ENCODE peak calls at places on chromosomes 12 and 14, in five cellular contexts. C is HepG2, B is GM12878, S is H1, V is K562. I is an unnamed sample.

GRCh38 chr12:24081581-24081980 is 132.1 kb upstream of the SOX5 start:
- DNase-seq in S (no peak), C (no peak), B (no peak), V (no peak), I (no peak)

GRCh38 chr14:100896369-100897060 is 7.0 kb downstream of the RTL1 start:
- DNase-seq in B (no peak), C (no peak), V (no peak), S (peak; percentile 43), I (peak; percentile 10)

GRCh38 chr12:69500631-69501030 is 30.4 kb downstream of the FRS2 start:
- DNase-seq in S (no peak), V (no peak), C (no peak), B (no peak), I (no peak)

GRCh38 chr14:50719911-50720759 is 52.0 kb upstream of the SAV1 start:
- DNase-seq in B (no peak), C (no peak), V (no peak), S (no peak), I (no peak)

GRCh38 chr12:94649349-94650142 is 811 bp downstream of the TMCC3 start:
- DNase-seq in C (no peak), B (no peak), V (no peak), S (peak; percentile 76), I (peak; percentile 47)

GRCh38 chr12:34218193-34219045 is 196.1 kb downstream of the ALG10 start:
- DNase-seq in S (peak; percentile 74), V (peak; percentile 46), C (peak; percentile 64), B (peak; percentile 1), I (peak; percentile 47)

GRCh38 chr12:646303-647038 is 16.8 kb downstream of the NINJ2 start:
- DNase-seq in B (no peak), S (no peak), C (peak; percentile 95), V (peak; percentile 33), I (no peak)

GRCh38 chr12:102573237-102573636 is 92.9 kb upstream of the IGF1 start:
- DNase-seq in S (no peak), C (no peak), V (no peak), B (no peak), I (no peak)

GRCh38 chr14:92665699-92666110 is 82.7 kb downstream of the LGMN start:
- DNase-seq in C (no peak), V (no peak), B (no peak), S (no peak), I (no peak)

GRCh38 chr12:123089125-123089524 is 61.8 kb downstream of the PITPNM2 start:
- DNase-seq in C (no peak), V (no peak), S (no peak), B (no peak), I (no peak)

GRCh38 chr12:47878918-47879481 is 25.8 kb downstream of the VDR start:
- DNase-seq in V (no peak), B (no peak), C (no peak), S (no peak), I (no peak)
- TF ChIP-seq ATF2 in V (no peak), B (no peak), C (no peak), S (no peak), I (no peak)

GRCh38 chr12:131135786-131136538 is 182.3 kb downstream of the ADGRD1 start:
- DNase-seq in B (no peak), V (no peak), C (no peak), S (no peak), I (no peak)

GRCh38 chr12:131137009-131137835 is 183.5 kb downstream of the ADGRD1 start:
- DNase-seq in B (no peak), C (no peak), S (no peak), V (no peak), I (no peak)

GRCh38 chr12:131137836-131138637 is 184.3 kb downstream of the ADGRD1 start:
- DNase-seq in V (peak; percentile 46), S (no peak), B (no peak), C (no peak), I (no peak)

GRCh38 chr12:131135311-131135785 is 181.6 kb downstream of the ADGRD1 start:
- DNase-seq in S (no peak), C (no peak), V (no peak), B (no peak), I (no peak)

DNA sequence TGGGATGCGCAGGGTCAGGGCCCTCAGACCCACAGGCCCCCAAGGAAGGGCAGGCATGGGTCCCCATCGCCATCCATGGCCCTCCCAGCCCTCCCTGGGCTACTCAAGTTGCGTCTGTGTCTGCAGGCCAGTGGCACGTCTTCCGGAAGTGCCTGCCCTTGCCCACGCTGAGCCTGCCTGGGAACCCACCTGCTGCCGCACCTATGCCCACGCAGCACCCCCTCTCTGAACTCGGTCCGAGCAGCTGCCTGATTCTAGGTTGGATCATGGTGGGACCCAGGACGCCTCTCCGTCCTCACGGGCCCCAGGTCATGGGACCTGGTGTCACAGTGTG is 182.8 kb downstream of the ADGRD1 start:
- DNase-seq in S (no peak), B (no peak), V (no peak), C (no peak), I (no peak)
- TF ChIP-seq ATF2 in S (no peak), B (no peak), V (no peak), C (no peak), I (no peak)

DNA sequence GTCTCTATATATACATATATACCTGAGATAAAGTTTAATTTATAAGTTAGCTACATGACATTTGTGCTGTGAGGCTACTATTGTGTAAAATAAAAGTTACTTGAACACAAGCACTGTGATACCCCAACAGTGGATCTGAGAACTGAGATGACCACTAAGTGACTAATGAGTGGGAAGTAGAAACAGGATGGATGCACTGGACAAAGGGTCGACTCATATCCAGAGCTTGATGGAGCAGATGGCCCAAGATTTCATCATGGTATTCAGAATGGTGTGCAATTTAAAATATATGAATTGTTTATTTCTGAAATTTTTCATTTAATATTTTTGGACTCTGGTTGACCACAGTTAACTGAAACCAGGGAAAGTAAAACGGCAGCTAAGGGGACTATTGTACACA is 908.6 kb upstream of the MDGA2 start:
- DNase-seq in B (no peak), S (no peak), V (no peak), C (no peak), I (no peak)
- TF ChIP-seq ATF2 in B (peak; percentile 34), S (no peak), V (no peak), C (no peak), I (no peak)

GRCh38 chr12:118608770-118609344 is 232.5 kb downstream of the SUDS3 start:
- DNase-seq in S (no peak), B (no peak), C (no peak), V (no peak), I (no peak)

GRCh38 chr12:118611770-118612169 is 235.4 kb downstream of the SUDS3 start:
- DNase-seq in S (no peak), B (no peak), C (no peak), V (no peak), I (no peak)

GRCh38 chr12:118606690-118607089 is 230.3 kb downstream of the SUDS3 start:
- DNase-seq in V (no peak), B (no peak), S (no peak), C (no peak), I (no peak)

GRCh38 chr12:118607831-118608230 is 231.5 kb downstream of the SUDS3 start:
- DNase-seq in C (no peak), S (no peak), B (no peak), V (no peak), I (no peak)

GRCh38 chr12:118611295-118611694 is 234.9 kb downstream of the SUDS3 start:
- DNase-seq in V (no peak), C (no peak), B (no peak), S (no peak), I (peak; percentile 16)
- TF ChIP-seq ATF2 in V (no peak), C (no peak), B (no peak), S (no peak), I (no peak)

DNA sequence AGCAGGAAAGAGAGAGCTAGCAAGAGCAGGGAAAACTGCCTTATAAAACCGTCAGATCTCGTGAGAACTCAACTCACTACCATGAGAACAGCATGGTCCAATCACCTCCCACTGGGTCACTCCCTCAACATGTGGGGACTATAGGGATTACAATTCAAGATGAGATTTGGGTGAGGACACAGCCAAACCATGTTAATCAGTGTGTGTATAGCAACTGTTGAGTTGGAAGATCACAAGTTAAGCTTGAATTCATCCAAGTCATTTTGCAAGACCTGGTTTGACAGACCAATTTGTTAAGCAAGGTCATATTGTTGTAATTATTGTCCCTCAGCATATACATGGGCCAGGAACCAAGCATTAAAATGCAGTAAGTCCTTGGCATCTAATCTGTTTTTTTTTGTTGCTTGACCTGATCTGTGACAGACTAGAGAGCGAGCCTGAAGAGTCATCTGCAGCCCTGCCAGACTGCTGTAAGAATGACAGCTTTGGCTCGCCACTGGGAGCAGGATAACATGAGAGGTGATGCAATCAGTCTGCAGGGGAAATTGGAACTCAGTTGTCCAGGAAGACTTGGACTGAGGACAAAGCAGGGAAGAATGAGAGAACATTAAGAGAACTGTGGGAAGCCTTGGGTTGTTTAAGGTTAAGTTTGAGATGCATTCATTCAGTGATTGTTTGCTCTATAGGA is 297.6 kb upstream of the SEL1L start:
- DNase-seq in V (no peak), B (no peak), S (no peak), C (no peak), I (no peak)
- TF ChIP-seq ATF2 in V (no peak), B (no peak), S (no peak), C (no peak), I (no peak)

GRCh38 chr14:24122971-24123370 is 7.5 kb upstream of the FITM1 start:
- DNase-seq in S (no peak), V (no peak), B (no peak), C (no peak), I (no peak)

GRCh38 chr14:24123465-24124417 is 6.7 kb upstream of the FITM1 start:
- DNase-seq in B (no peak), S (no peak), V (no peak), C (no peak), I (no peak)

GRCh38 chr14:24117179-24117578 is 2.4 kb upstream of the NRL start:
- DNase-seq in S (no peak), V (no peak), C (no peak), B (no peak), I (no peak)

GRCh38 chr14:24119691-24120090 is 4.9 kb upstream of the NRL start:
- DNase-seq in V (no peak), S (no peak), B (no peak), C (no peak), I (no peak)

GRCh38 chr14:24121210-24121609 is 6.5 kb upstream of the NRL start:
- DNase-seq in V (no peak), C (no peak), S (no peak), B (no peak), I (no peak)
- TF ChIP-seq ATF2 in V (no peak), C (no peak), S (no peak), B (no peak), I (no peak)

I was measured in WTC11.